ENCODE peak calls at places on chromosomes 3 and 15, in eight cellular contexts. W, P, G, M, I, H, U and L are unnamed samples.

GRCh38 chr3:10933958-10934481 is 58.5 kb upstream of the SLC6A1 start:
- DNase-seq in P (no peak), I (no peak), M (peak), G (peak), U (no peak), W (no peak), H (peak), L (no peak)

GRCh38 chr3:50264389-50264963 is 4.5 kb upstream of the SEMA3B start:
- DNase-seq in W (peak), U (peak), M (peak), H (peak), G (no peak), P (peak), I (peak), L (peak)

GRCh38 chr3:66107855-66108254 is 69.1 kb upstream of the MAGI1 start:
- DNase-seq in M (peak), H (no peak), P (no peak), I (peak), U (no peak), W (no peak), G (no peak), L (no peak)

GRCh38 chr15:67241132-67241855 is 13.2 kb downstream of the AAGAB start:
- DNase-seq in W (peak), H (no peak), M (no peak), U (no peak), G (peak), I (no peak), P (no peak), L (no peak)

GRCh38 chr15:69812881-69813280 is 284.8 kb downstream of the TLE3 start:
- DNase-seq in W (peak), G (peak), P (peak), M (no peak), H (no peak), I (peak), U (no peak), L (no peak)

GRCh38 chr3:13093687-13094086 is 20.5 kb upstream of the IQSEC1 start:
- DNase-seq in U (no peak), G (peak), M (peak), I (no peak), W (peak), H (no peak), P (no peak), L (no peak)

GRCh38 chr3:41338276-41338675 is 139.0 kb downstream of the CTNNB1 start:
- DNase-seq in U (no peak), M (peak), H (no peak), W (no peak), G (no peak), P (no peak), I (peak), L (no peak)

GRCh38 chr3:41158947-41159346 is 40.4 kb upstream of the CTNNB1 start:
- DNase-seq in W (no peak), P (no peak), I (no peak), G (no peak), U (no peak), M (no peak), H (peak), L (no peak)

GRCh38 chr3:152243301-152243711 is 25.4 kb upstream of the MBNL1 start:
- DNase-seq in H (no peak), I (no peak), W (no peak), U (no peak), M (no peak), G (no peak), P (no peak), L (no peak)

GRCh38 chr3:13484861-13485590 is 4.9 kb downstream of the HDAC11 start:
- DNase-seq in P (peak), W (no peak), M (peak), H (peak), U (peak), G (no peak), I (no peak), L (no peak)

GRCh38 chr3:45884368-45885201 is 1.8 kb upstream of the CCR9 start:
- DNase-seq in I (no peak), M (no peak), H (no peak), P (no peak), G (no peak), U (no peak), W (no peak), L (peak)

GRCh38 chr3:71989165-71989564 is 204.2 kb upstream of the PROK2 start:
- DNase-seq in P (no peak), I (peak), U (no peak), H (no peak), G (no peak), W (no peak), M (peak), L (no peak)

GRCh38 chr15:51796777-51797474 is 32.5 kb upstream of the TMOD3 start:
- DNase-seq in W (no peak), P (no peak), U (no peak), H (no peak), M (no peak), G (peak), I (peak), L (no peak)

GRCh38 chr15:85771276-85771675 is 23.4 kb downstream of the KLHL25 start:
- DNase-seq in G (no peak), M (no peak), H (no peak), W (no peak), I (no peak), P (no peak), U (no peak), L (no peak)
- H3K27ac ChIP-seq in G (no peak), M (no peak), H (peak), W (no peak), I (no peak), P (no peak), U (peak), L (no peak)

DNA sequence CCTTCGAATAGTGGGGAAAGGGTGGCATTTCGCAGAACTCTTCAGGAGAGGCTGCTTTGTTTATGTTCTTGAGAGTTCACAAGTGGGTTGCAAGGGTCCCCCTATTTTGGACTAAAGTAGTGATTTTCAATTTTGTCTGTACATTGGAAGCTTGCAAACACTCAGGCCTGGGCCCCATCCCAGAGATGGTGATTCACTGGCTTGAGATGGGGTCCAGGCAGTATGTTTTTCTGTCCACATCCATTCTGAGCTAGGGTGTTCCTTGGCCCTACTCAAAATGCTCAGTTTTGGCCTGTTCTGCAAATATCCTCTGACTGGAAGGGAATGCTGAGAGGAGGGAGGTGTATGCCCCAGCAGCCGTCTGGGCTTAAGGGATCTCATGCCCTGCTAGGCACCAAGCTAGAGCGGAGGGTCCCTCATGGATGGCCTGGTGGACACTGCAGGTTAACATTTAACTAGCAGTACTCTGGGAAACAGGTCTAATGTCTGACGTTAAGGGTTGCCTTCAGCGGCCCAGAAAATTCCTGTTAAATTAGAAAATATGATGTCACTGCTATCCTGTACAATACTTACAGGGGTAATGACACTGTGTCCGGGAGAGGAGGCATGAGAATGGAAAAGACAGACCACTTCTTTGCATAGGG is 181.4 kb downstream of the OPA1 start:
- DNase-seq in U (no peak), W (no peak), I (no peak), G (no peak), P (no peak), M (no peak), H (no peak), L (no peak)
- H3K27ac ChIP-seq in U (no peak), W (no peak), I (no peak), G (no peak), P (no peak), M (no peak), H (no peak), L (no peak)

DNA sequence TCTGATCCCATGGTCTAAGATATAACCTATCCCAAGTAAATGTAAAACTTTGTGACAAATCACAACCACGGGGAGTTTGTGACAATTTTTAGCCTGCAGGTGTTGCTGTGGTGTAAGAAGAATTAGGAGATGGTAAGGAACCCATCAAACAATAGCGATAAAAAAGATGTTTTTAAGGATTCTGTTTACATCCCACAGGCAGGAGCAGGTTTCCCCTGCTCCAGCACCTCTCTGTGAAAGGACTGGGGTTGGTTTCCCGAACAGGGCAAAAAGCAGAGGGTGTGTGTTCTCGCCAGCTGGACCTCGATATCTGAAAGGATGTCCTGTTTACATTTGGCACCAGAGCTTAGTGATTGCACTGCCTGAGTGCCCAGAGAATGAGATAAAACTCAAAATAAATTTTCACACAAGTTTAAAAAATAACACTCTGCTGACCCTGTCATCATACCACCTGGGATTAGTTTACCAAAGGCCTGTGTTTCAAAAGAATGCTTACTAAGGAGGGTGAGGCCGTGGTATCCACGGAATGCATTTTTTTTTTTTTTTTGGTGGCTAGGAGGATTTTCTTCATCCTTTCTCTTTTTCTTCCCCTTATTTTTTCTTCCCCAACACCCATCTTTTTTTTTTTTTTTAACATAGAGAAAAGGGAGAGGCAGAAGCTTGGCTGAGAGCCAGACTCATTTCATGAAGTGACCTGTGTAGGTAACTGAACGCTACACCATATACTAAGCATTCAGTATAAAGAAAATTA is 151.8 kb upstream of the DPH6 start:
- DNase-seq in W (peak), G (peak), H (peak), M (peak), P (no peak), U (no peak), I (peak), L (no peak)
- H3K27ac ChIP-seq in W (no peak), G (peak), H (no peak), M (no peak), P (no peak), U (peak), I (no peak), L (no peak)

GRCh38 chr3:195918176-195918575 is 9.8 kb upstream of the TNK2 start:
- DNase-seq in H (no peak), P (no peak), M (no peak), W (no peak), U (no peak), I (no peak), G (no peak), L (no peak)
- H3K27ac ChIP-seq in H (no peak), P (no peak), M (no peak), W (no peak), U (no peak), I (no peak), G (no peak), L (no peak)

DNA sequence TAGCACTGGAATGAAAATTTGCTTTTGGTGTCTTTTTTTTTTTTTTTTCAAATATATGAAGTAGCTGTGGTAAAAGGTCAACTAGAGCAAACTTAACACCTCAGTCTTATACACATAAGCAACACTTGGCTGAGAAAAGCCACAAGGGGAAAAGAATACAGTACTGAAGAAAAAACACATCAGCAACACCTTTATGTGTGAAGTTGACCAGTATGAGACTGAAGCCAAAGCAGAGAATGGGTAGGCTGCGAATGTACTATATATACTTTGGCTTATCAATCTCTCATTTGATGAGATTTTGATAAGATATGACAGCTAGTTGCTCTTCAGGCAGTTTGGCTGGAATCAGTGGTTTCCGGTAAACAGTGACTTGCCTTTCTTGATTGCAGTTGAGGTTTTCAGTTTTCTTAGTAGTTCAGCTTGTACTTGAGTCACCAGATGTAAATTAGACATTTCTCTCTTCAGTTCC is 22.0 kb upstream of the ZCWPW2 start:
- DNase-seq in U (no peak), I (peak), W (no peak), P (no peak), M (peak), H (no peak), G (no peak), L (no peak)
- H3K27ac ChIP-seq in U (no peak), I (no peak), W (no peak), P (no peak), M (no peak), H (no peak), G (no peak), L (no peak)

DNA sequence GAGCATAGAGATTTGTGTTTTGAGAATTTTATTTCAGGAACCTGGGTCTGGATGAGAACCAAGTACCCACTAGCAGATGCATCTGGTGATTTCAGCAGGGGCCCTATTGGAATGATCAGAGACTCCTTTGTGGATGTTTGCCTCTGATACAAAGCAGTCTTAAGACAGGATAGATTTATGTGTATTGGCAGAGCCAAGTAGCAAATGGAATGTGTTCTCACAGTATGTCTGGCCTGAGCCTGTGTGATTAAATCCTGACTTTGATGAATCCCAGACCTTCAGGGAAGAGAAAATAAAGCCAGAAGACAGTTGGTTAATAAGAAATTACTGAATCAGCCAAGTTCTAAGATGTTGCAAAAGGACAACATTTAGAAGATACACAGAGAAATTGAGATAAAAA is 755.5 kb upstream of the SEMA6D start:
- DNase-seq in G (peak), M (no peak), H (no peak), I (no peak), U (no peak), P (no peak), W (no peak), L (no peak)
- H3K27ac ChIP-seq in G (no peak), M (no peak), H (no peak), I (no peak), U (no peak), P (no peak), W (no peak), L (no peak)

GRCh38 chr3:132595036-132595435 is 2.0 kb upstream of the ACKR4 start:
- DNase-seq in I (peak), P (no peak), H (no peak), G (peak), W (peak), M (peak), U (no peak), L (no peak)

GRCh38 chr3:132596816-132597433 is at the start of gene ACKR4:
- DNase-seq in P (no peak), M (no peak), U (no peak), I (peak), H (no peak), W (no peak), G (no peak), L (no peak)

GRCh38 chr3:132597660-132598059 is 590 bp downstream of the ACKR4 start:
- DNase-seq in I (no peak), H (no peak), M (no peak), U (no peak), G (no peak), W (no peak), P (no peak), L (no peak)

GRCh38 chr3:132598181-132598580 is 1.1 kb downstream of the ACKR4 start:
- DNase-seq in G (no peak), U (no peak), I (peak), P (no peak), H (no peak), W (no peak), M (no peak), L (no peak)

GRCh38 chr3:132596326-132596725 is 744 bp upstream of the ACKR4 start:
- DNase-seq in G (no peak), W (no peak), P (no peak), U (no peak), H (no peak), M (no peak), I (no peak), L (no peak)
- H3K27ac ChIP-seq in G (no peak), W (no peak), P (no peak), U (no peak), H (no peak), M (no peak), I (peak), L (no peak)

GRCh38 chr3:114542359-114542758 is 248.5 kb downstream of the TIGIT start:
- DNase-seq in M (no peak), G (peak), P (no peak), H (no peak), I (no peak), W (peak), U (no peak), L (no peak)
- H3K27ac ChIP-seq in M (no peak), G (peak), P (peak), H (no peak), I (no peak), W (no peak), U (no peak), L (no peak)

DNA sequence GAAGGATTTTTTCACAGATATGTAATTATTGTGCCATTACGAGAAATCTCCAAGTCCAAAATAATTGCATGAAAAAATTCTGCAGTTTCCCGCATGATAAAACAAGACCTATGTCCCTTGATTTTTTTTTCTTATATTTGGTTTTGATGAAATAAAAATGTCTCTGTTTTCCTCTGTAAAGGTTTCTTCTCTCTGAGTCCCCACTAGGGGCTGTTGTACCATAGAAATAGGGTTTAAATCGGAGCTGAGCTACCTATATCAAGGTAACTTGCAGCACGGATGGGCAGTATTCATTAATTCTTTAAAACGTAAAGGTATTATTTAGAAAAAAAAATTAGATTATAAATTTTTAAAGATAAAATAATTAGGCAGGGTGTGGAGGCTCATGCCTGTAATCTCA is 66.6 kb upstream of the IGF1R start:
- DNase-seq in H (peak), I (no peak), G (peak), M (no peak), P (no peak), U (no peak), W (no peak), L (no peak)
- H3K27ac ChIP-seq in H (no peak), I (no peak), G (no peak), M (no peak), P (no peak), U (no peak), W (no peak), L (no peak)

GRCh38 chr3:188775412-188775811 is 396.4 kb upstream of the TPRG1 start:
- DNase-seq in P (no peak), I (no peak), W (no peak), U (no peak), H (no peak), G (no peak), M (no peak), L (no peak)

GRCh38 chr3:188776447-188776846 is 395.3 kb upstream of the TPRG1 start:
- DNase-seq in G (no peak), M (peak), I (peak), H (no peak), W (peak), P (no peak), U (no peak), L (no peak)

GRCh38 chr3:188782725-188783124 is 389.0 kb upstream of the TPRG1 start:
- DNase-seq in G (no peak), U (no peak), I (no peak), H (no peak), M (no peak), W (no peak), P (no peak), L (no peak)

GRCh38 chr3:188779537-188779936 is 392.2 kb upstream of the TPRG1 start:
- DNase-seq in H (no peak), G (no peak), W (no peak), M (peak), P (no peak), U (no peak), I (no peak), L (no peak)

GRCh38 chr3:188780188-188781147 is 391.3 kb upstream of the TPRG1 start:
- DNase-seq in U (no peak), W (no peak), I (peak), P (no peak), H (peak), G (no peak), M (no peak), L (no peak)
- H3K27ac ChIP-seq in U (no peak), W (no peak), I (no peak), P (no peak), H (no peak), G (no peak), M (peak), L (no peak)